ENCODE peak calls at places on chromosomes 5 and 9, in ten cellular contexts. R, C, X, A, O, T, W, M, P and I are unnamed samples.

GRCh38 chr9:1429328-1429727 is 379.2 kb downstream of the DMRT2 start:
- DNase-seq in X (no peak), M (no peak), W (peak; percentile 2), O (peak; percentile 41), P (no peak), T (no peak), R (no peak), C (peak; percentile 44), A (peak; percentile 18), I (no peak)

GRCh38 chr5:139022528-139022927 is 147.4 kb upstream of the LRRTM2 start:
- DNase-seq in C (peak; percentile 28), A (no peak), X (no peak), O (peak; percentile 9), T (peak; percentile 71), W (no peak), M (no peak), R (no peak), P (no peak), I (no peak)

GRCh38 chr5:113194125-113194524 is 217.5 kb downstream of the DCP2 start:
- DNase-seq in O (no peak), A (no peak), P (no peak), W (no peak), M (no peak), X (no peak), C (no peak), T (no peak), R (no peak), I (no peak)

GRCh38 chr9:14183001-14183400 is 130.9 kb downstream of the NFIB start:
- DNase-seq in C (no peak), M (no peak), P (no peak), X (no peak), R (no peak), T (peak; percentile 77), W (no peak), A (no peak), O (no peak), I (no peak)

GRCh38 chr9:109652971-109653370 is 127.0 kb upstream of the PALM2AKAP2 start:
- DNase-seq in R (peak; percentile 76), W (peak; percentile 10), C (peak; percentile 80), A (no peak), O (peak; percentile 59), M (no peak), T (peak; percentile 44), X (peak; percentile 28), P (peak; percentile 22), I (no peak)

GRCh38 chr5:85132269-85132668 is 747.6 kb upstream of the EDIL3 start:
- DNase-seq in W (no peak), P (no peak), M (no peak), T (peak; percentile 4), X (peak; percentile 68), C (no peak), R (peak; percentile 75), O (no peak), A (no peak), I (no peak)

GRCh38 chr9:97507585-97507984 is 6.1 kb downstream of the TMOD1 start:
- DNase-seq in R (no peak), O (no peak), X (no peak), C (no peak), W (no peak), T (no peak), M (no peak), P (no peak), A (no peak), I (no peak)

GRCh38 chr9:12813960-12814876 is 39.4 kb downstream of the LURAP1L start:
- DNase-seq in X (peak; percentile 99), P (no peak), O (no peak), R (peak; percentile 98), M (peak; percentile 99), A (no peak), C (peak; percentile 99), T (peak; percentile 99), W (peak; percentile 59), I (peak; percentile 81)

GRCh38 chr9:4397917-4398316 is 92.4 kb upstream of the SLC1A1 start:
- DNase-seq in C (peak; percentile 81), M (no peak), P (no peak), W (no peak), O (no peak), R (peak; percentile 41), X (peak; percentile 83), T (peak; percentile 36), A (no peak), I (peak; percentile 12)

GRCh38 chr5:74851026-74851425 is 15.2 kb downstream of the FAM169A start:
- DNase-seq in X (no peak), A (no peak), P (no peak), R (no peak), W (no peak), O (no peak), T (no peak), M (no peak), C (no peak), I (peak; percentile 35)

GRCh38 chr9:130237071-130237470 is 28.5 kb upstream of the HMCN2 start:
- DNase-seq in P (no peak), X (no peak), W (no peak), A (no peak), T (no peak), C (no peak), M (no peak), O (no peak), R (peak; percentile 12), I (no peak)

GRCh38 chr9:36158917-36159316 is 10.3 kb upstream of the CCIN start:
- DNase-seq in X (peak; percentile 55), W (no peak), O (no peak), M (no peak), C (peak; percentile 70), P (no peak), R (no peak), A (no peak), T (no peak), I (no peak)

GRCh38 chr5:80978772-80979317 is 18.7 kb downstream of the RASGRF2 start:
- DNase-seq in C (no peak), X (no peak), T (no peak), P (no peak), R (no peak), W (no peak), M (no peak), O (no peak), A (no peak), I (no peak)

GRCh38 chr5:170100051-170100943 is 5.4 kb upstream of the FOXI1 start:
- DNase-seq in X (peak; percentile 41), O (peak; percentile 97), R (peak; percentile 92), W (peak; percentile 78), T (peak; percentile 38), C (peak; percentile 79), P (peak; percentile 93), M (peak; percentile 80), A (peak; percentile 89), I (peak; percentile 18)
- H3K9ac ChIP-seq in X (no peak overlapping the region), O (no peak overlapping the region), R (no peak overlapping the region), W (no peak overlapping the region), T (no peak overlapping the region), C (no peak overlapping the region), P (no peak overlapping the region), M (no peak overlapping the region), A (no peak overlapping the region), I (no peak overlapping the region)

GRCh38 chr5:44809215-44809955 is 638 bp downstream of the MRPS30 start:
- DNase-seq in W (peak; percentile 41), P (peak; percentile 79), A (peak; percentile 57), O (peak; percentile 72), R (peak; percentile 75), T (peak; percentile 67), C (peak; percentile 89), X (peak; percentile 69), M (peak; percentile 66), I (no peak)

GRCh38 chr5:44809956-44810276 is 1.2 kb downstream of the MRPS30 start:
- DNase-seq in C (no peak), A (no peak), M (no peak), X (no peak), T (no peak), R (no peak), W (no peak), P (no peak), O (no peak), I (no peak)

GRCh38 chr5:44814761-44815160 is 6.0 kb downstream of the MRPS30 start:
- DNase-seq in R (no peak), T (no peak), A (no peak), O (no peak), X (no peak), W (no peak), P (no peak), C (no peak), M (peak; percentile 25), I (no peak)
- H3K36me3 ChIP-seq in R (peaks cover 56% of the 10 kb centered on the region), T (peaks cover 43% of the 10 kb centered on the region), A (peaks cover 4% of the 10 kb centered on the region), O (peaks cover 84% of the 10 kb centered on the region), X (peaks cover 38% of the 10 kb centered on the region), W (peaks cover 76% of the 10 kb centered on the region), P (peaks cover 32% of the 10 kb centered on the region), C (peaks cover 53% of the 10 kb centered on the region), M (peaks cover 18% of the 10 kb centered on the region), I (peaks cover 83% of the 10 kb centered on the region)

GRCh38 chr9:111482656-111483418 is 1.3 kb downstream of the ECPAS start:
- DNase-seq in C (peak; percentile 81), R (peak; percentile 88), A (peak; percentile 71), W (peak; percentile 83), X (peak; percentile 51), P (peak; percentile 91), T (peak; percentile 52), M (peak; percentile 50), O (peak; percentile 91), I (no peak)

GRCh38 chr9:111483862-111484563 is at the start of gene ECPAS:
- DNase-seq in A (peak; percentile 60), T (peak; percentile 85), O (peak; percentile 88), P (peak; percentile 88), C (peak; percentile 93), R (peak; percentile 93), X (peak; percentile 69), W (peak; percentile 89), M (peak; percentile 81), I (no peak)

GRCh38 chr9:111483419-111483861 is 743 bp downstream of the ECPAS start:
- DNase-seq in M (no peak), P (no peak), W (peak; percentile 91), X (no peak), R (no peak), T (peak; percentile 30), A (peak; percentile 39), O (peak; percentile 80), C (peak; percentile 79), I (no peak)

GRCh38 chr9:111481885-111482636 is 2.1 kb downstream of the ECPAS start:
- DNase-seq in M (no peak), R (peak; percentile 74), T (peak; percentile 8), A (peak; percentile 3), C (peak; percentile 55), P (no peak), O (peak; percentile 57), W (no peak), X (no peak), I (peak; percentile 32)

GRCh38 chr9:111484564-111484878 is 338 bp upstream of the ECPAS start:
- DNase-seq in P (no peak), R (no peak), X (no peak), A (no peak), T (no peak), M (no peak), W (no peak), C (no peak), O (no peak), I (no peak)
- H3K9ac ChIP-seq in P (peak overlapping the region; percentile 32), R (peak overlapping the region; percentile 98), X (peak overlapping the region; percentile 94), A (peak overlapping the region; percentile 91), T (peak overlapping the region; percentile 86), M (peak overlapping the region; percentile 83), W (peak overlapping the region; percentile 73), C (peak overlapping the region; percentile 99), O (peak overlapping the region; percentile 68), I (peak overlapping the region; percentile 91)

DNA sequence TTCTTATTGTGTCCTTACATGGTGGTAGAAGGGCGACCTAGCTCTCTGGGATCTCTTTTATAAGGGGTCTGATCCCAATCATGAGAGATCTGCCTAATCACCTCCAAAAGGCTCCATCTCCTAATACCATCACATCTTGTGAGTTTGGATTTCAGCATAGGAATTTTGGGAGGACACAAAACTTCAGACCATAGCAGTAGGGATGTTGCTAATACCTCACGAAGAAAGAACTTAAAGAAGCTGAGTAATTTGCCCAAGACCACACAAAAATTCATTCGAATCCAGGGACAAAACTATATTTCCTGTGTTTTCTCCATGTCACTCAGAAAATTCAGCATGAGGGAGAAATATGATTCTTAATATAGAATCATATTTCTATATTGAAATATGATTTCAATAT is 32.7 kb downstream of the MTAP start:
- DNase-seq in P (no peak), C (no peak), R (no peak), W (no peak), M (no peak), A (no peak), O (no peak), T (no peak), X (peak; percentile 67), I (no peak)
- H3K36me3 ChIP-seq in P (peaks cover 10% of the 10 kb centered on the region), C (peaks cover 24% of the 10 kb centered on the region), R (peaks cover 64% of the 10 kb centered on the region), W (peaks cover 59% of the 10 kb centered on the region), M (peaks cover 3% of the 10 kb centered on the region), A (peaks cover 31% of the 10 kb centered on the region), O (peaks cover 99% of the 10 kb centered on the region), T (peaks cover 35% of the 10 kb centered on the region), X (peaks cover 30% of the 10 kb centered on the region), I (peaks cover 96% of the 10 kb centered on the region)